ENCODE peak calls at places on chromosomes 16 and 17, in five cellular contexts. W is ureter, Z is heart right ventricle, T is NCI-H446 treated with DMSO at 0.1 percent for 48 hours, M is sciatic nerve. B is an unnamed sample.

GRCh38 chr17:21089933-21090888 is 36.6 kb upstream of the DHRS7B start:
- DNase-seq in T (no peak), Z (no peak), W (no peak), M (no peak), B (no peak)

GRCh38 chr17:32741381-32741780 is 135.5 kb downstream of the MYO1D start:
- DNase-seq in W (no peak), T (no peak), M (no peak), Z (no peak), B (no peak)

GRCh38 chr17:81419333-81419885 is 24.2 kb downstream of the BAHCC1 start:
- DNase-seq in T (peak; percentile 48), W (peak; percentile 88), M (peak; percentile 92), Z (peak; percentile 95), B (peak; percentile 94)

GRCh38 chr17:64091116-64091515 is 38.8 kb downstream of the ERN1 start:
- DNase-seq in Z (no peak), M (no peak), T (no peak), W (no peak), B (no peak)

GRCh38 chr16:2086812-2087425 is 39.1 kb downstream of the TSC2 start:
- DNase-seq in Z (no peak), W (no peak), M (no peak), T (no peak), B (no peak)

GRCh38 chr17:76200354-76200753 is 39.9 kb downstream of the RNF157 start:
- DNase-seq in Z (no peak), W (no peak), M (no peak), T (no peak), B (no peak)

GRCh38 chr16:86318119-86318518 is 192.2 kb upstream of the FOXF1 start:
- DNase-seq in W (no peak), T (no peak), Z (no peak), M (no peak), B (no peak)

GRCh38 chr16:51755039-51755501 is 604.0 kb upstream of the SALL1 start:
- DNase-seq in W (no peak), T (no peak), M (no peak), Z (no peak), B (no peak)

GRCh38 chr17:19248923-19249574 is 11.9 kb downstream of the EPN2 start:
- DNase-seq in T (no peak), W (peak; percentile 60), M (peak; percentile 65), Z (peak; percentile 37), B (no peak)

GRCh38 chr17:47733047-47733413 is at the start of gene TBX21:
- DNase-seq in M (no peak), T (no peak), Z (peak; percentile 64), W (peak; percentile 72), B (no peak)

GRCh38 chr16:68230956-68231355 is 5.0 kb downstream of the ESRP2 start:
- DNase-seq in W (no peak), M (peak; percentile 52), Z (no peak), T (no peak), B (no peak)

GRCh38 chr16:49260253-49260652 is 21.4 kb downstream of the CBLN1 start:
- DNase-seq in W (no peak), M (no peak), Z (no peak), T (no peak), B (no peak)

GRCh38 chr17:42180922-42181850 is at the start of gene KCNH4:
- DNase-seq in T (peak; percentile 67), Z (peak; percentile 66), W (peak; percentile 82), M (peak; percentile 82), B (no peak)

GRCh38 chr16:2388875-2389433 is 40.3 kb upstream of the CCNF start:
- DNase-seq in W (no peak), T (no peak), M (no peak), Z (no peak), B (no peak)

GRCh38 chr17:3667366-3668278 is 756 bp downstream of the TAX1BP3 start:
- DNase-seq in Z (peak; percentile 91), W (peak; percentile 93), T (peak; percentile 40), M (peak; percentile 94), B (peak; percentile 96)

GRCh38 chr17:64240741-64241347 is 22.2 kb downstream of the TEX2 start:
- DNase-seq in M (peak; percentile 70), W (no peak), Z (peak; percentile 58), T (no peak), B (peak; percentile 87)

GRCh38 chr17:59371426-59372099 is 40.1 kb downstream of the YPEL2 start:
- DNase-seq in Z (no peak), M (no peak), W (peak; percentile 70), T (no peak), B (no peak)

GRCh38 chr17:32564325-32564724 is 77.5 kb downstream of the CDK5R1 start:
- DNase-seq in T (no peak), W (no peak), Z (no peak), M (no peak), B (no peak)

GRCh38 chr17:29215717-29216116 is 30.9 kb upstream of the CRYBA1 start:
- DNase-seq in Z (no peak), T (no peak), M (no peak), W (no peak), B (no peak)

GRCh38 chr16:79845006-79845733 is 244.6 kb upstream of the MAF start:
- DNase-seq in Z (no peak), T (no peak), W (no peak), M (no peak), B (no peak)

GRCh38 chr16:69762843-69763556 is 868 bp downstream of the WWP2 start:
- DNase-seq in Z (no peak), T (no peak), W (no peak), M (no peak), B (no peak)

GRCh38 chr17:29133146-29133713 is 47.0 kb downstream of the MYO18A start:
- DNase-seq in T (no peak), W (no peak), Z (peak; percentile 74), M (no peak), B (no peak)

GRCh38 chr17:57954421-57955182 is 610 bp downstream of the CUEDC1 start:
- DNase-seq in M (peak; percentile 85), Z (peak; percentile 93), T (peak; percentile 22), W (peak; percentile 79), B (peak; percentile 93)

GRCh38 chr16:88763502-88764053 is 21.4 kb downstream of the PIEZO1 start:
- DNase-seq in W (no peak), Z (no peak), M (no peak), T (no peak), B (no peak)

GRCh38 chr17:4950075-4950756 is 703 bp upstream of the ENO3 start:
- DNase-seq in T (no peak), W (peak; percentile 74), M (peak; percentile 83), Z (peak; percentile 70), B (no peak)

GRCh38 chr16:71337631-71338030 is 20.9 kb upstream of the CALB2 start:
- DNase-seq in Z (no peak), M (no peak), T (no peak), W (no peak), B (no peak)

GRCh38 chr17:10638151-10638550 is 19.0 kb downstream of the MYH3 start:
- DNase-seq in W (no peak), Z (no peak), T (no peak), M (no peak), B (no peak)

GRCh38 chr16:23296994-23297393 is 5.1 kb upstream of the SCNN1B start:
- DNase-seq in W (no peak), Z (no peak), M (no peak), T (no peak), B (no peak)

GRCh38 chr17:53797497-53797896 is 25.2 kb upstream of the KIF2B start:
- DNase-seq in Z (no peak), M (no peak), T (no peak), W (no peak), B (no peak)

GRCh38 chr17:62626719-62627218 is 701 bp upstream of the MRC2 start:
- DNase-seq in T (no peak), M (peak; percentile 74), W (no peak), Z (peak; percentile 71), B (no peak)

GRCh38 chr16:19771796-19772195 is 53.7 kb downstream of the IQCK start:
- DNase-seq in Z (no peak), T (no peak), M (no peak), W (no peak), B (peak; percentile 34)

GRCh38 chr17:10579270-10579669 is 29.8 kb upstream of the MYH2 start:
- DNase-seq in Z (no peak), T (no peak), W (no peak), M (no peak), B (no peak)

GRCh38 chr16:15644306-15644961 is 1.5 kb upstream of the MARF1 start:
- DNase-seq in M (no peak), W (no peak), T (peak; percentile 58), Z (no peak), B (no peak)

GRCh38 chr16:29839822-29840221 is 19.6 kb downstream of the MVP start:
- DNase-seq in T (no peak), W (no peak), Z (no peak), M (no peak), B (no peak)

GRCh38 chr17:50596191-50597037 is 35.9 kb downstream of the CACNA1G start:
- DNase-seq in W (no peak), M (no peak), Z (no peak), T (no peak), B (no peak)